ENCODE peak calls at places on chromosomes 4 and X, in nine cellular contexts. I, E, J, S, Y, U, X, M and W are unnamed samples.

GRCh38 chr4:8582941-8583654 is 2.9 kb downstream of the GPR78 start:
- DNase-seq in I (no peak), E (peak), J (no peak), S (no peak), Y (peak), U (no peak), X (no peak), M (no peak), W (no peak)

GRCh38 chr4:155900402-155900801 is 3.1 kb upstream of the TDO2 start:
- DNase-seq in I (no peak), E (peak), J (no peak), S (no peak), Y (no peak), U (no peak), X (peak), M (peak), W (no peak)

GRCh38 chr4:41318839-41319530 is 62.3 kb downstream of the UCHL1 start:
- DNase-seq in I (no peak), E (no peak), J (no peak), S (no peak), Y (no peak), U (no peak), X (no peak), M (peak), W (no peak)

GRCh38 chr4:74932832-74933561 is at the start of gene PARM1:
- DNase-seq in I (peak), E (peak), J (no peak), S (peak), Y (peak), U (peak), X (peak), M (peak), W (peak)

GRCh38 chr4:7021930-7022658 is 21.1 kb upstream of the TADA2B start:
- DNase-seq in I (no peak), E (no peak), J (no peak), S (peak), Y (no peak), U (no peak), X (peak), M (peak), W (no peak)

GRCh38 chr4:106414366-106414765 is 45.8 kb upstream of the GIMD1 start:
- DNase-seq in I (no peak), E (no peak), J (no peak), S (no peak), Y (no peak), U (no peak), X (no peak), M (peak), W (no peak)

GRCh38 chrX:149185087-149185486 is 320.0 kb downstream of the IDS start:
- DNase-seq in I (no peak), E (no peak), J (no peak), S (no peak), Y (no peak), U (peak), X (no peak), M (no peak), W (no peak)

GRCh38 chrX:100409316-100410082 is 574 bp downstream of the PCDH19 start:
- DNase-seq in I (no peak), E (peak), J (no peak), S (no peak), Y (peak), U (no peak), X (peak), M (peak), W (no peak)

GRCh38 chr4:128516568-128516967 is 229.0 kb upstream of the PGRMC2 start:
- DNase-seq in I (no peak), E (no peak), J (no peak), S (no peak), Y (no peak), U (no peak), X (peak), M (peak), W (no peak)

GRCh38 chrX:1534321-1535168 is 2.4 kb downstream of the P2RY8 start:
- DNase-seq in I (peak), E (peak), J (peak), S (no peak), Y (no peak), U (no peak), X (no peak), M (no peak), W (no peak)

GRCh38 chr4:64539234-64539849 is 130.1 kb upstream of the TECRL start:
- DNase-seq in I (peak), E (peak), J (no peak), S (peak), Y (no peak), U (peak), X (peak), M (peak), W (no peak)

GRCh38 chr4:77449162-77449561 is 156.5 kb upstream of the CXCL13 start:
- DNase-seq in I (no peak), E (no peak), J (no peak), S (no peak), Y (no peak), U (peak), X (no peak), M (no peak), W (no peak)

GRCh38 chrX:291411-291901 is 10.3 kb downstream of the PLCXD1 start:
- DNase-seq in I (no peak), E (peak), J (no peak), S (no peak), Y (peak), U (no peak), X (no peak), M (no peak), W (no peak)

GRCh38 chr4:108486046-108486445 is 134.3 kb upstream of the RPL34 start:
- DNase-seq in I (no peak), E (no peak), J (no peak), S (no peak), Y (no peak), U (no peak), X (no peak), M (no peak), W (no peak)

GRCh38 chr4:55770662-55771061 is 48.9 kb upstream of the EXOC1L start:
- DNase-seq in I (no peak), E (no peak), J (no peak), S (no peak), Y (no peak), U (no peak), X (no peak), M (no peak), W (no peak)

GRCh38 chr4:161320377-161320776 is 843.4 kb downstream of the FSTL5 start:
- DNase-seq in I (peak), E (peak), J (no peak), S (no peak), Y (no peak), U (peak), X (peak), M (peak), W (no peak)

GRCh38 chr4:140099993-140100392 is 54.0 kb downstream of the MAML3 start:
- DNase-seq in I (peak), E (no peak), J (no peak), S (no peak), Y (peak), U (no peak), X (no peak), M (no peak), W (peak)

GRCh38 chr4:185237185-185237584 is 27.8 kb downstream of the SNX25 start:
- DNase-seq in I (no peak), E (no peak), J (no peak), S (no peak), Y (no peak), U (no peak), X (no peak), M (peak), W (no peak)

GRCh38 chr4:7530932-7531639 is 96.4 kb upstream of the PSAPL1 start:
- DNase-seq in I (no peak), E (no peak), J (no peak), S (no peak), Y (no peak), U (no peak), X (no peak), M (no peak), W (no peak)

GRCh38 chrX:8341814-8342590 is 122.6 kb upstream of the VCX3B start:
- DNase-seq in I (no peak), E (no peak), J (no peak), S (no peak), Y (no peak), U (no peak), X (no peak), M (peak), W (peak)

GRCh38 chr4:183546376-183546775 is 41.5 kb downstream of the ING2 start:
- DNase-seq in I (no peak), E (no peak), J (no peak), S (no peak), Y (no peak), U (no peak), X (no peak), M (no peak), W (no peak)

GRCh38 chrX:13131511-13132137 is 87.2 kb upstream of the FAM9C start:
- DNase-seq in I (peak), E (peak), J (no peak), S (no peak), Y (no peak), U (no peak), X (no peak), M (peak), W (no peak)

GRCh38 chr4:14445882-14446281 is 556.4 kb upstream of the CPEB2 start:
- DNase-seq in I (no peak), E (no peak), J (no peak), S (no peak), Y (no peak), U (no peak), X (no peak), M (no peak), W (peak)

GRCh38 chrX:48597353-48598264 is at the start of gene WDR13:
- DNase-seq in I (peak), E (peak), J (peak), S (peak), Y (peak), U (peak), X (peak), M (peak), W (peak)

GRCh38 chr4:155530290-155530689 is 136.4 kb upstream of the GUCY1A1 start:
- DNase-seq in I (no peak), E (no peak), J (no peak), S (no peak), Y (no peak), U (no peak), X (no peak), M (no peak), W (no peak)

GRCh38 chr4:65167719-65168118 is 502.6 kb downstream of the EPHA5 start:
- DNase-seq in I (no peak), E (no peak), J (no peak), S (no peak), Y (no peak), U (no peak), X (no peak), M (no peak), W (no peak)

GRCh38 chr4:3229964-3230363 is 19.0 kb upstream of the MSANTD1 start:
- DNase-seq in I (no peak), E (no peak), J (no peak), S (no peak), Y (peak), U (no peak), X (no peak), M (no peak), W (no peak)

GRCh38 chrX:40199704-40200103 is 101.9 kb upstream of the BCOR start:
- DNase-seq in I (no peak), E (no peak), J (no peak), S (no peak), Y (no peak), U (no peak), X (peak), M (no peak), W (no peak)

GRCh38 chr4:78331186-78331585 is 220.4 kb upstream of the ANXA3 start:
- DNase-seq in I (no peak), E (no peak), J (no peak), S (no peak), Y (no peak), U (no peak), X (no peak), M (no peak), W (no peak)

GRCh38 chr4:2963185-2964076 is at the start of the genes GRK4 and NOP14:
- DNase-seq in I (peak), E (peak), J (peak), S (peak), Y (peak), U (peak), X (peak), M (peak), W (peak)

GRCh38 chr4:122577808-122578781 is 42.8 kb downstream of the IL21 start:
- DNase-seq in I (peak), E (peak), J (peak), S (peak), Y (no peak), U (peak), X (peak), M (peak), W (no peak)

GRCh38 chr4:23374280-23374679 is 515.6 kb downstream of the PPARGC1A start:
- DNase-seq in I (no peak), E (no peak), J (no peak), S (no peak), Y (no peak), U (no peak), X (no peak), M (no peak), W (no peak)

GRCh38 chrX:17425551-17425950 is 50.6 kb downstream of the NHS start:
- DNase-seq in I (no peak), E (no peak), J (no peak), S (no peak), Y (no peak), U (no peak), X (no peak), M (no peak), W (no peak)